ENCODE peak calls at places on chromosomes 11 and 22, in five cellular contexts. I is cardiac muscle cell, G is lower lobe of right lung, H is IMR-90, O is mesenchymal stem cell. D is an unnamed sample.

GRCh38 chr11:60753309-60753708 is 3.4 kb upstream of the MS4A15 start:
- DNase-seq in I (no peak), G (no peak), H (no peak), O (no peak), D (no peak)

GRCh38 chr11:121478226-121478894 is 25.6 kb upstream of the SORL1-AS1 start:
- DNase-seq in I (no peak), G (no peak), H (no peak), O (no peak), D (no peak)

GRCh38 chr11:14323118-14323676 is 35.8 kb downstream of the RRAS2 start:
- DNase-seq in I (no peak), G (no peak), H (no peak), O (no peak), D (no peak)

GRCh38 chr11:120227228-120227852 is 12.6 kb upstream of the POU2F3 start:
- DNase-seq in I (no peak), G (no peak), H (no peak), O (no peak), D (no peak)

GRCh38 chr11:94681852-94682251 is 86.3 kb upstream of the AMOTL1 start:
- DNase-seq in I (no peak), G (no peak), H (no peak), O (no peak), D (no peak)

GRCh38 chr22:49725516-49725915 is 102.2 kb downstream of the BRD1 start:
- DNase-seq in I (no peak), G (no peak), H (no peak), O (no peak), D (no peak)

GRCh38 chr22:29840498-29840897 is 2.4 kb upstream of the ASCC2 start:
- DNase-seq in I (no peak), G (no peak), H (no peak), O (peak), D (no peak)

GRCh38 chr11:6618117-6619020 is 853 bp downstream of the TPP1 start:
- DNase-seq in I (no peak), G (peak), H (peak), O (peak), D (peak)

GRCh38 chr11:71451596-71452353 is 1.2 kb upstream of the NADSYN1 start:
- DNase-seq in I (peak), G (no peak), H (no peak), O (no peak), D (no peak)

GRCh38 chr22:43520632-43521039 is 108.8 kb downstream of the MPPED1 start:
- DNase-seq in I (no peak), G (no peak), H (no peak), O (no peak), D (no peak)

GRCh38 chr11:16356057-16356750 is at the start of gene SOX6:
- DNase-seq in I (peak), G (no peak), H (peak), O (peak), D (no peak)

GRCh38 chr11:129950319-129951034 is 52.2 kb downstream of the PRDM10 start:
- DNase-seq in I (no peak), G (peak), H (peak), O (peak), D (no peak)

GRCh38 chr11:108709741-108710140 is 44.9 kb downstream of the DDX10 start:
- DNase-seq in I (no peak), G (no peak), H (no peak), O (no peak), D (no peak)

GRCh38 chr11:2933376-2934056 is 4.3 kb upstream of the PHLDA2 start:
- DNase-seq in I (no peak), G (peak), H (peak), O (peak), D (peak)

GRCh38 chr11:48107188-48107704 is 109.4 kb upstream of the OR4B1 start:
- DNase-seq in I (no peak), G (no peak), H (peak), O (peak), D (no peak)

GRCh38 chr22:32079110-32080089 is 36.3 kb downstream of the SLC5A1 start:
- DNase-seq in I (peak), G (no peak), H (peak), O (peak), D (no peak)

GRCh38 chr22:43750751-43751150 is 61.4 kb downstream of the EFCAB6 start:
- DNase-seq in I (no peak), G (no peak), H (no peak), O (no peak), D (no peak)

GRCh38 chr11:18588297-18589252 is at the start of gene UEVLD:
- DNase-seq in I (peak), G (peak), H (peak), O (peak), D (peak)

GRCh38 chr11:113722221-113722620 is 16.1 kb upstream of the TMPRSS5 start:
- DNase-seq in I (no peak), G (no peak), H (no peak), O (no peak), D (no peak)

GRCh38 chr11:129767827-129768226 is 47.8 kb upstream of the TMEM45B start:
- DNase-seq in I (no peak), G (no peak), H (no peak), O (no peak), D (no peak)

GRCh38 chr22:36384766-36385400 is 2.9 kb downstream of the MYH9 start:
- DNase-seq in I (no peak), G (no peak), H (no peak), O (peak), D (peak)

GRCh38 chr22:23684561-23685031 is 6.2 kb upstream of the RGL4 start:
- DNase-seq in I (no peak), G (no peak), H (peak), O (no peak), D (no peak)

GRCh38 chr11:116862951-116863350 is 25.5 kb upstream of the APOA1 start:
- DNase-seq in I (no peak), G (no peak), H (peak), O (no peak), D (no peak)

GRCh38 chr11:46977940-46978595 is 41.5 kb downstream of the CSTPP1 start:
- DNase-seq in I (no peak), G (no peak), H (peak), O (peak), D (no peak)

GRCh38 chr11:27860811-27861210 is 160.6 kb upstream of the BDNF start:
- DNase-seq in I (no peak), G (no peak), H (no peak), O (no peak), D (no peak)

GRCh38 chr22:38461057-38461413 is 6.0 kb upstream of the KCNJ4 start:
- DNase-seq in I (no peak), G (no peak), H (no peak), O (no peak), D (no peak)

GRCh38 chr11:75606099-75606498 is 44.0 kb downstream of the SERPINH1 start:
- DNase-seq in I (no peak), G (no peak), H (no peak), O (no peak), D (no peak)

GRCh38 chr22:44561139-44561840 is 63.3 kb upstream of the RTL6 start:
- DNase-seq in I (no peak), G (peak), H (no peak), O (no peak), D (no peak)

GRCh38 chr11:106581399-106581798 is 436.9 kb downstream of the GUCY1A2 start:
- DNase-seq in I (no peak), G (no peak), H (no peak), O (no peak), D (no peak)

GRCh38 chr11:72553748-72554147 is 119.4 kb upstream of the CLPB start:
- DNase-seq in I (no peak), G (no peak), H (no peak), O (no peak), D (peak)

GRCh38 chr11:135023499-135023898 is 611.5 kb upstream of the B3GAT1 start:
- DNase-seq in I (no peak), G (no peak), H (no peak), O (no peak), D (no peak)

GRCh38 chr11:108697872-108698473 is 33.1 kb downstream of the DDX10 start:
- DNase-seq in I (peak), G (no peak), H (peak), O (peak), D (peak)

GRCh38 chr22:35524966-35525686 is 15.5 kb upstream of the RASD2 start:
- DNase-seq in I (no peak), G (no peak), H (no peak), O (peak), D (no peak)

GRCh38 chr22:43126506-43127165 is 16.1 kb downstream of the BIK start:
- DNase-seq in I (no peak), G (no peak), H (peak), O (peak), D (no peak)

GRCh38 chr22:17501679-17502285 is 61.5 kb upstream of the SLC25A18 start:
- DNase-seq in I (peak), G (no peak), H (peak), O (peak), D (peak)

GRCh38 chr22:46477967-46478635 is 59.3 kb downstream of the CELSR1 start:
- DNase-seq in I (no peak), G (no peak), H (no peak), O (no peak), D (no peak)
- H3K27ac ChIP-seq in I (no peak), G (no peak), H (no peak), O (no peak), D (no peak)

GRCh38 chr22:21045585-21046294 is at the start of gene LRRC74B:
- DNase-seq in I (peak), G (peak), H (peak), O (peak), D (peak)

GRCh38 chr22:21042978-21043855 is 2.5 kb upstream of the LRRC74B start:
- DNase-seq in I (no peak), G (peak), H (no peak), O (peak), D (no peak)

GRCh38 chr22:21047035-21047661 is 1.4 kb downstream of the LRRC74B start:
- DNase-seq in I (no peak), G (peak), H (no peak), O (no peak), D (no peak)

GRCh38 chr22:21043856-21044535 is 1.8 kb upstream of the LRRC74B start:
- DNase-seq in I (no peak), G (peak), H (no peak), O (no peak), D (no peak)

DNA sequence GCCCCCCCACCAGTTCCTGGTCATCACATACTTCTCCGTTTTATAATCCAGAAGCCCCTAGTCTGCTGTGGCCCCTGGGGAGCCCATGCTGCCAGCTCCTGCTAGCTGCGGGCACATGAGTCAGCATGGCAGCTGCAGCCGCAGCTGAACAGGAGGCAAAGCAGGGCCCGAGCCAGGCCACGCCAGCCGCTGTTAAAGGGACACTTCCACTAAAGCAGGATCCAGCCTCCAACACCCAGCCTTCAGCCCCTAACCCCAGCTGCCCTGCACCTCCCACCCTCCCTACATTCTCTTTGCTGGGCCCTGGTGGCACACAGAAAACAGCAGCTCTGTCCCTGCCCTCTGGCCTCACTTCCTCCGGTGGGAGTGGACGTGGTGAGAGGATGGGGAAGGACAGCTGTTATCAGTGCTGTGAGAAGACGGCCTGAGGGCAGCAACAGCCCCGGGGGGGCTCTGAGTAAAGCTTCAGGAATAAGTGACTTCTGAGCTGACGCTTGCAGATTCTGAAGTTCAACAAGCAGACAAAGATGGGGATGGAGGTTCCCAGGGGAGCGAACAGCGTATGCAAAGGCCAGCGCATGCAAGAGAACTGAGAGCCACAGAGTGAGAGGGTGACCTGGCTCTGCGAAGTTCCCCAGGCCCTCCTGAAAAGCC is 688 bp upstream of the LRRC74B start:
- DNase-seq in I (no peak), G (peak), H (peak), O (peak), D (no peak)
- H3K27ac ChIP-seq in I (peak), G (peak), H (peak), O (peak), D (no peak)

GRCh38 chr11:128463386-128463829 is 124.0 kb downstream of the ETS1 start:
- DNase-seq in I (no peak), G (no peak), H (peak), O (peak), D (no peak)
- H3K27ac ChIP-seq in I (no peak), G (peak), H (peak), O (peak), D (peak)

GRCh38 chr11:64838600-64839334 is 5.7 kb downstream of the CDC42BPG start:
- DNase-seq in I (no peak), G (no peak), H (no peak), O (no peak), D (no peak)

GRCh38 chr11:64839335-64839734 is 5.1 kb downstream of the CDC42BPG start:
- DNase-seq in I (no peak), G (no peak), H (no peak), O (no peak), D (no peak)

GRCh38 chr11:64835616-64836447 is 8.6 kb downstream of the CDC42BPG start:
- DNase-seq in I (no peak), G (no peak), H (no peak), O (no peak), D (no peak)

GRCh38 chr11:64836448-64837072 is 7.9 kb downstream of the CDC42BPG start:
- DNase-seq in I (no peak), G (no peak), H (no peak), O (no peak), D (peak)

DNA sequence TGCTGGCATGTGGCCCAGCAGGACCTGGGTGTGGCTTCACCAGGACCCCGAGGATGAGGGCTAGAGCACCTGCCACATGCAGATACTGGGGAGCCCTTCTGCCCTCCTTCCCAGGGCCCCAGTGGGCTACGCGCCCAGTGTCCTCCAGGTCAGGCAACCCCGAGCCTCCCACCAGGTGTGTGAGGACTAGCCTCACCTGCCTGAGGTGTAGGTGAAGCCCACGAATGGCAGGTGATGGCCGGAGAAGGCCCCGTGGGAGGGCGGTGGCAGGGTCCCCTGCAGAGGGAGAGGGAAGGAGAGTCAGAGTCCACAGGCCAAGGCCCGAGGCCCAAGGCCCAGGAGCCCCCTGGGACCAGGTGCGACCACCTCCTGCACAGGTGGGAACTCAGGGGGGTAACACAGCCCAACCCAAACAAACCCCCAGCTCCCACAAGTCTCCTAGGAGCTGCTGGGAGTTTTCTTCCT is 6.5 kb downstream of the CDC42BPG start:
- DNase-seq in I (no peak), G (no peak), H (no peak), O (no peak), D (no peak)
- H3K27ac ChIP-seq in I (no peak), G (no peak), H (no peak), O (no peak), D (no peak)

DNA sequence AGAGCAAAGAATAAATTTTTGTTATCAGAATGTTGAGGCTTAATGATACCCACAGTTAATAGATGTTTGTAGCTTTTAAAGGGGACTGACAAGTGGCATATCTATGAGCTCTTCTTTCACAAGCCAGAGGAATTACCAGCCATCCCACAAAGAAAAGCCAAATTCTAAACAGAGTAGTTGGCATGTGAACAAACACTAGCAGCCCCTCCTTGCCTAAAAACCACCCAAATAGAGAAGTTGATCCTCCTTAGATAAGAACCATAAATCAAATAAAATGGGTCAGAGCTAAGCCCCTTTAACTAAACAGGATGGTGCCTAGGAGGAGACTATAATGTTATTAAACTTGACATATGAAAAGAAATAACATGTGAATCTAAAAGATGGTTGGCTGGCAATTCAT is 11.4 kb downstream of the LPXN start:
- DNase-seq in I (no peak), G (no peak), H (no peak), O (no peak), D (no peak)
- H3K27ac ChIP-seq in I (no peak), G (no peak), H (no peak), O (no peak), D (peak)

GRCh38 chr22:20793386-20794131 is 19.6 kb downstream of the SERPIND1 start:
- DNase-seq in I (no peak), G (no peak), H (no peak), O (no peak), D (no peak)
- H3K27ac ChIP-seq in I (no peak), G (no peak), H (no peak), O (no peak), D (no peak)

GRCh38 chr22:25389541-25389919 is 170.1 kb downstream of the CRYBB2 start:
- DNase-seq in I (no peak), G (no peak), H (no peak), O (no peak), D (no peak)

GRCh38 chr22:25388866-25389540 is 169.6 kb downstream of the CRYBB2 start:
- DNase-seq in I (no peak), G (no peak), H (no peak), O (no peak), D (no peak)

GRCh38 chr22:25383892-25384291 is 164.5 kb downstream of the CRYBB2 start:
- DNase-seq in I (no peak), G (no peak), H (no peak), O (no peak), D (no peak)

GRCh38 chr22:25388415-25388814 is 169.0 kb downstream of the CRYBB2 start:
- DNase-seq in I (no peak), G (no peak), H (no peak), O (no peak), D (no peak)

DNA sequence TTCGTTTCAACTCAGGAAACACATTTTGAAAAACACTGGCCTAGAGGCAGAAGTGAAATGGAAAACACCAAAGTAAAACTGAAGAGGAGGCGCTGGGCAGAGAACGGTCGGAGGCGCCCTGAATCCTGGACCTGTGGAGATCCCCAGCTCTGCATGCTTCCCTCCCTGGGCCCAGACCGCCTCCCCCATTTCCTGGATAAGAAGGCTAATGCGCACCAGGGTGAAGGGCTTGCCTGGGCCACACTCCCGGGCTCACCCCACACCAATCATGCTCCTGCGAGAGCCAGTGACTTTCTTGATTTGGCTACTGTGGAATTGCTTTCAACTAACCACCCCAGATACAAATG is 167.1 kb downstream of the CRYBB2 start:
- DNase-seq in I (no peak), G (no peak), H (no peak), O (no peak), D (no peak)
- H3K27ac ChIP-seq in I (no peak), G (no peak), H (no peak), O (no peak), D (no peak)

GRCh38 chr11:44566952-44567875 is 1.8 kb downstream of the CD82 start:
- DNase-seq in I (no peak), G (no peak), H (no peak), O (peak), D (no peak)
- H3K27ac ChIP-seq in I (no peak), G (peak), H (no peak), O (peak), D (peak)

DNA sequence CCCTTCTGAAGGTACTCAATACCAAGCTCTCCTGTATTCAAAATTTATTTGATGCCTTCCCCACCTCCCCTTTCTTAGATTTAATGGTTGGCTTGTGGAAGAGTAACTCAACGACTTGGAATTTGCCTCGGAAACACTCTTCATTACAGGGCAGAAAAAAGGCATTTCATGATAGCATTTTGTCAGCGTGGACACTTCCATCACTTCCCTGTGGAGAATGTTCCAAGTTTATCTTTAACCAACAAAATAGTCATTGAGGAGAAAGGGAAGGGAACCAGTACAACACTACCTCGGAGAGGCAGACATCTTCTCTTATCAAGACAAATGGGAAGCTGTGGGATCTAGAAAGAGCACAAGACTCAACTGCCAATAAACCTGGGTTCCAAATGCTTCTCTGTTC is 177.2 kb upstream of the MTMR2 start:
- DNase-seq in I (no peak), G (no peak), H (no peak), O (no peak), D (no peak)
- H3K27ac ChIP-seq in I (no peak), G (no peak), H (no peak), O (peak), D (no peak)

GRCh38 chr11:85831050-85831449 is 20.1 kb upstream of the SYTL2 start:
- DNase-seq in I (no peak), G (no peak), H (no peak), O (no peak), D (no peak)
- H3K27ac ChIP-seq in I (no peak), G (no peak), H (no peak), O (no peak), D (no peak)